ENCODE peak calls at places on chromosomes 4 and X, in nine cellular contexts. P is ascending aorta; I is astrocyte of the hippocampus; Q is GM12865; Z is stimulated activated CD8-positive, alpha-beta memory T cell treated with anti-CD3 and anti-CD28 coated beads, Interleukin-7, amount 100 ng/mL, for 4 hours; W is small intestine; J is upper lobe of left lung; U is activated CD4-positive, CD25-positive, alpha-beta regulatory T cell treated with anti-CD3 and anti-CD28 coated beads, Interleukin-2, amount 50 U/mL, for 72 hours; C is T-helper 9 cell. V is an unnamed sample.

GRCh38 chrX:148774276-148774675 is 273.9 kb downstream of the AFF2 start:
- DNase-seq in Q (no peak), J (no peak), C (no peak), U (no peak), P (no peak), Z (no peak), W (no peak), I (no peak), V (no peak)

GRCh38 chrX:153611298-153612095 is 12.6 kb upstream of the CCNQ start:
- DNase-seq in J (no peak), W (no peak), Q (no peak), P (peak), C (no peak), Z (no peak), I (no peak), U (peak), V (no peak)

GRCh38 chr4:184250795-184251679 is 33.4 kb upstream of the ENPP6 start:
- DNase-seq in W (peak), U (no peak), I (peak), C (no peak), P (no peak), Q (peak), Z (no peak), J (no peak), V (no peak)

GRCh38 chr4:118770741-118771187 is 65.2 kb downstream of the SEC24D start:
- DNase-seq in U (no peak), J (no peak), P (no peak), I (no peak), Z (no peak), Q (no peak), W (no peak), C (no peak), V (no peak)

GRCh38 chr4:80197132-80197573 is at the start of gene PRDM8:
- DNase-seq in I (peak), U (no peak), P (no peak), C (no peak), W (no peak), Q (no peak), J (peak), Z (no peak), V (no peak)

GRCh38 chrX:101550825-101551767 is 749 bp downstream of the ARMCX1 start:
- DNase-seq in C (no peak), U (no peak), P (peak), W (peak), J (peak), Q (no peak), Z (no peak), I (peak), V (no peak)

GRCh38 chrX:130014356-130014755 is 31.9 kb downstream of the BCORL1 start:
- DNase-seq in P (no peak), I (no peak), C (no peak), Z (no peak), U (no peak), W (no peak), J (no peak), Q (no peak), V (no peak)

GRCh38 chrX:106917830-106918500 is 2.2 kb upstream of the CLDN2 start:
- DNase-seq in Z (no peak), C (peak), U (no peak), J (no peak), W (peak), P (no peak), I (peak), Q (no peak), V (no peak)

GRCh38 chr4:5881340-5881739 is 11.5 kb downstream of the CRMP1 start:
- DNase-seq in W (no peak), P (no peak), I (peak), J (no peak), Z (no peak), Q (no peak), U (no peak), C (no peak), V (no peak)

GRCh38 chrX:102745513-102746133 is 25.1 kb downstream of the GPRASP3 start:
- DNase-seq in P (no peak), J (peak), C (no peak), U (no peak), W (no peak), Q (no peak), Z (peak), I (peak), V (no peak)

GRCh38 chr4:111930658-111931057 is 214.6 kb upstream of the FAM241A start:
- DNase-seq in J (no peak), Q (peak), Z (no peak), P (no peak), U (no peak), W (no peak), I (no peak), C (no peak), V (no peak)

GRCh38 chr4:168840386-168840763 is 169.7 kb downstream of the CBR4 start:
- DNase-seq in U (no peak), J (no peak), Q (no peak), I (no peak), C (no peak), Z (no peak), W (peak), P (no peak), V (no peak)

GRCh38 chrX:9957743-9958142 is 9.4 kb upstream of the CLDN34 start:
- DNase-seq in C (no peak), U (no peak), I (no peak), J (no peak), P (no peak), Z (no peak), W (no peak), Q (no peak), V (no peak)

GRCh38 chr4:57048590-57049304 is 61.4 kb downstream of the IGFBP7 start:
- DNase-seq in J (no peak), Z (no peak), C (no peak), I (no peak), Q (no peak), P (no peak), U (no peak), W (no peak), V (no peak)

GRCh38 chr4:178752954-178753525 is 1310.8 kb upstream of the AGA start:
- DNase-seq in J (no peak), Z (no peak), P (no peak), Q (no peak), W (no peak), I (peak), C (no peak), U (no peak), V (no peak)

GRCh38 chrX:139113682-139114081 is 402.2 kb upstream of the FGF13 start:
- DNase-seq in J (no peak), P (no peak), W (no peak), C (no peak), I (no peak), U (no peak), Q (no peak), Z (no peak), V (no peak)

GRCh38 chr4:186541801-186542200 is 13.6 kb downstream of the MTNR1A start:
- DNase-seq in Q (no peak), J (no peak), W (no peak), I (no peak), U (no peak), C (no peak), P (no peak), Z (no peak), V (no peak)

GRCh38 chr4:25810815-25811690 is 51.7 kb downstream of the SEL1L3 start:
- DNase-seq in C (no peak), U (no peak), P (no peak), J (no peak), Z (no peak), I (peak), Q (no peak), W (no peak), V (no peak)

GRCh38 chr4:155552180-155552579 is 114.5 kb upstream of the GUCY1A1 start:
- DNase-seq in J (peak), P (no peak), I (no peak), W (no peak), Z (no peak), C (no peak), Q (no peak), U (no peak), V (no peak)

GRCh38 chr4:41285202-41285876 is 28.6 kb downstream of the UCHL1 start:
- DNase-seq in Q (no peak), P (no peak), W (no peak), I (no peak), U (no peak), J (no peak), C (no peak), Z (no peak), V (no peak)

GRCh38 chr4:38930696-38931095 is 63.1 kb downstream of the FAM114A1 start:
- DNase-seq in C (no peak), W (no peak), P (no peak), I (no peak), U (no peak), Z (no peak), J (no peak), Q (no peak), V (no peak)

GRCh38 chrX:1679238-1679637 is 64.4 kb downstream of the ASMT start:
- DNase-seq in W (no peak), U (no peak), P (no peak), Q (peak), Z (no peak), I (peak), J (no peak), C (no peak), V (no peak)

GRCh38 chrX:6810796-6811195 is 275.9 kb upstream of the VCX3A start:
- DNase-seq in W (no peak), J (no peak), C (no peak), I (peak), U (no peak), Z (no peak), Q (no peak), P (no peak), V (no peak)

GRCh38 chr4:89995006-89995405 is 100.4 kb downstream of the MMRN1 start:
- DNase-seq in W (peak), J (no peak), I (no peak), U (no peak), Z (no peak), C (no peak), Q (no peak), P (no peak), V (no peak)